ENCODE peak calls at places on chromosome 2, in ten cellular contexts. T, K, G, M, C, U, J, X, N and R are unnamed samples. For H3K4me1, the result is how much of the 10 kb centered on the place peaks cover.

GRCh38 chr2:88724643-88725332 is 33.3 kb downstream of the RPIA start:
- DNase-seq in M (no peak), K (no peak), C (no peak), X (no peak), T (no peak), J (no peak), G (no peak), N (no peak), U (no peak), R (peak)

GRCh38 chr2:164841719-164842623 is at the start of gene COBLL1:
- DNase-seq in M (no peak), U (peak), C (peak), N (peak), K (peak), J (peak), T (peak), X (peak), G (peak), R (peak)

GRCh38 chr2:7098816-7099215 is 181.6 kb downstream of the RNF144A start:
- DNase-seq in J (no peak), K (no peak), U (no peak), N (no peak), X (no peak), G (no peak), M (no peak), C (no peak), T (no peak), R (no peak)

GRCh38 chr2:213261237-213261636 is 23.0 kb upstream of the SPAG16 start:
- DNase-seq in T (no peak), U (no peak), M (no peak), K (no peak), X (no peak), N (no peak), G (no peak), J (no peak), C (no peak), R (no peak)

GRCh38 chr2:64142817-64143153 is 1.4 kb downstream of the PELI1 start:
- DNase-seq in M (no peak), X (no peak), T (no peak), N (no peak), C (peak), K (no peak), J (peak), G (no peak), U (no peak), R (no peak)

GRCh38 chr2:234430892-234431291 is 66.0 kb downstream of the ARL4C start:
- DNase-seq in C (no peak), U (no peak), J (no peak), M (no peak), N (no peak), G (no peak), X (no peak), K (no peak), T (no peak), R (no peak)

GRCh38 chr2:25265802-25266201 is 75.9 kb downstream of the DNMT3A start:
- DNase-seq in G (no peak), J (no peak), X (peak), C (peak), U (no peak), N (no peak), K (no peak), M (no peak), T (no peak), R (no peak)

GRCh38 chr2:104412384-104412783 is 441.5 kb upstream of the POU3F3 start:
- DNase-seq in J (peak), T (no peak), U (no peak), X (no peak), N (peak), M (no peak), K (no peak), G (peak), C (peak), R (peak)

GRCh38 chr2:1634681-1635341 is 109.5 kb downstream of the PXDN start:
- DNase-seq in X (no peak), U (no peak), M (no peak), G (no peak), N (no peak), T (peak), J (no peak), K (no peak), C (no peak), R (no peak)

GRCh38 chr2:197229509-197230458 is 80.8 kb downstream of the ANKRD44 start:
- DNase-seq in N (no peak), K (peak), G (no peak), T (no peak), U (no peak), J (no peak), X (no peak), M (no peak), C (peak), R (no peak)

GRCh38 chr2:239942090-239942489 is 83.1 kb downstream of the NDUFA10 start:
- DNase-seq in J (no peak), C (no peak), M (no peak), X (peak), K (no peak), N (no peak), G (no peak), U (no peak), T (peak), R (peak)

GRCh38 chr2:117931266-117931665 is 82.6 kb downstream of the CCDC93 start:
- DNase-seq in K (no peak), U (no peak), G (no peak), M (no peak), J (no peak), N (no peak), C (no peak), T (no peak), X (no peak), R (no peak)

GRCh38 chr2:84292545-84292944 is 166.5 kb downstream of the SUCLG1 start:
- DNase-seq in J (no peak), K (no peak), C (no peak), T (no peak), N (no peak), G (no peak), U (no peak), M (no peak), X (no peak), R (no peak)

GRCh38 chr2:39686470-39686869 is 20.8 kb downstream of the TMEM178A start:
- DNase-seq in C (no peak), T (no peak), U (no peak), G (no peak), N (peak), J (no peak), M (no peak), K (no peak), X (no peak), R (no peak)

GRCh38 chr2:127643698-127644660 is 2.0 kb upstream of the GPR17 start:
- DNase-seq in T (no peak), C (no peak), N (no peak), M (no peak), G (no peak), U (no peak), K (no peak), X (no peak), J (no peak), R (no peak)

GRCh38 chr2:188974184-188974583 is at the start of gene COL3A1:
- DNase-seq in C (peak), M (no peak), G (no peak), T (peak), J (no peak), X (peak), K (peak), N (no peak), U (no peak), R (no peak)

DNA sequence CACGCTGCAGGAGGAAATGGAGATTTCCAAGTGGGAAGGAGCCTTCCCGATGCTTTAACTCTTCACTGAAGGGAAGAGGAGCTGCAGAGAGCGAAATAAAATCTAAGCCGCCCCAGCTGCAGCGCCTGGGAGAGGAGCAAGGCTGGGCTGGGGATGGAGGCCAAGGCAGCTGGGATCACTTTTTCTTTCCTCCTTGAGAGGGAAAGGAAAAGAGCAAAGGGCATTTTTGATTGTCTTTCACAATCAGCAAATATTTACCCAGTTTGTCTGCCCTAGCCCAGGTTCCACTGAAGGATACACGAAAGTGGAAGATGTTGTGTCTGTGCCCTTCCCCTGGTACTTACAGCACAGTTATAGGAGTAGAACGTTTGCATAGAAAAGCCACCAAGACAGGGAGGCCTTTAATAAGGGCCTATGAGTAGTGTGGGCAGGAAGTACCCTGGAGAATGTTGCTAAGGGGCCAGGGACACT is 38.8 kb downstream of the EPAS1 start:
- DNase-seq in U (no peak), M (no peak), J (no peak), K (no peak), G (no peak), T (no peak), N (no peak), C (no peak), X (no peak), R (no peak)
- H3K4me3 ChIP-seq in U (no peak), M (no peak), J (no peak), K (peak), G (no peak), T (no peak), N (peak), C (peak), X (peak), R (peak)

GRCh38 chr2:47093626-47094025 is 61.5 kb downstream of the STPG4 start:
- DNase-seq in U (no peak), J (no peak), T (no peak), C (no peak), N (no peak), K (no peak), X (no peak), M (no peak), G (no peak), R (no peak)

GRCh38 chr2:47097563-47097962 is 57.5 kb downstream of the STPG4 start:
- DNase-seq in U (no peak), C (no peak), K (no peak), M (no peak), N (no peak), J (no peak), G (no peak), T (no peak), X (no peak), R (no peak)

GRCh38 chr2:47095302-47096020 is 59.6 kb downstream of the STPG4 start:
- DNase-seq in G (no peak), N (no peak), M (no peak), C (no peak), T (no peak), K (no peak), U (no peak), X (no peak), J (no peak), R (no peak)

GRCh38 chr2:47094519-47095155 is 60.5 kb downstream of the STPG4 start:
- DNase-seq in U (no peak), X (no peak), K (peak), J (no peak), G (no peak), C (peak), M (no peak), T (no peak), N (no peak), R (no peak)

GRCh38 chr2:47098953-47099352 is 56.2 kb downstream of the STPG4 start:
- DNase-seq in G (no peak), M (no peak), X (no peak), J (no peak), C (no peak), K (no peak), U (no peak), N (no peak), T (no peak), R (no peak)
- H3K4me1 ChIP-seq in G (under half), M (under half), X (under half), J (under half), C (under half), K (under half), U (under half), N (under half), T (under half), R (under half)

DNA sequence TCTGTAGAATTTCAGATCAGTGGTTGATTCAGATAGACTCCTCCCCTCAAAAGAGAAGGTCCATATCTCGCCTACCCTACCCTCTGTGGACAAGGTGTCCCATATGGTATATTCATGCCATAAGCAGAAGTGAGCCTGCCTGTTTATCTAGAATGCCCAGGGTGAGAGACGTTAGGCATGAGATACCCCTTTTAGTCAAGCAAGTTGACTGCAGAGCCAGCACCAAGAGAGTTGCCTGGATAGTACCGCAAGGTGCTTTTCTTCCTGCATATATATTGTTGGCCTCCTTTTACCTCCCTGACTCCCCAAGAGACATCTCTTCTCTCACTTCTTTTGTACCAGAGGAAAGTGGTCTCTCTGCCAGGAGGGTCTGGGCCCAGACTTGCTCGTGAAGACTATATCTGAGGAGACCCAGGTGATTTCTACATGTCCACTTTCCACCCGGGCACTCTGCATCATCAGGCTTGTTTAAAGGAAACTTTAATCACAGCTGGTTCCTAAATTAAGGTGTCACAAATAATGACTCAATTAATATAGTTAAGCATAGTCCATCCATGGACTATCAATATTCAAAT is 4.0 kb downstream of the ITGA4 start:
- DNase-seq in K (no peak), G (no peak), J (no peak), C (no peak), U (no peak), M (no peak), T (no peak), X (no peak), N (no peak), R (no peak)
- H3K4me3 ChIP-seq in K (no peak), G (no peak), J (no peak), C (no peak), U (no peak), M (peak), T (no peak), X (no peak), N (no peak), R (no peak)

GRCh38 chr2:217832115-217832514 is 170.7 kb downstream of the TNS1 start:
- DNase-seq in C (no peak), J (no peak), U (no peak), N (no peak), T (no peak), G (no peak), X (peak), M (no peak), K (no peak), R (no peak)
- H3K4me1 ChIP-seq in C (under half), J (under half), U (under half), N (under half), T (under half), G (under half), X (half or more), M (under half), K (under half), R (under half)

GRCh38 chr2:222298000-222298310 is 843 bp downstream of the PAX3 start:
- DNase-seq in K (no peak), M (no peak), U (no peak), N (no peak), G (no peak), X (no peak), J (no peak), T (no peak), C (no peak), R (no peak)

GRCh38 chr2:222298311-222299150 is at the start of gene PAX3:
- DNase-seq in X (peak), C (no peak), G (no peak), J (no peak), N (peak), M (no peak), K (peak), U (no peak), T (no peak), R (no peak)

GRCh38 chr2:222296311-222296736 is 2.5 kb downstream of the PAX3 start:
- DNase-seq in N (no peak), J (no peak), X (no peak), U (no peak), G (no peak), C (no peak), K (no peak), T (no peak), M (no peak), R (no peak)

GRCh38 chr2:222296911-222297599 is 1.7 kb downstream of the PAX3 start:
- DNase-seq in M (no peak), G (no peak), U (no peak), N (peak), K (peak), T (no peak), C (no peak), J (no peak), X (no peak), R (no peak)

DNA sequence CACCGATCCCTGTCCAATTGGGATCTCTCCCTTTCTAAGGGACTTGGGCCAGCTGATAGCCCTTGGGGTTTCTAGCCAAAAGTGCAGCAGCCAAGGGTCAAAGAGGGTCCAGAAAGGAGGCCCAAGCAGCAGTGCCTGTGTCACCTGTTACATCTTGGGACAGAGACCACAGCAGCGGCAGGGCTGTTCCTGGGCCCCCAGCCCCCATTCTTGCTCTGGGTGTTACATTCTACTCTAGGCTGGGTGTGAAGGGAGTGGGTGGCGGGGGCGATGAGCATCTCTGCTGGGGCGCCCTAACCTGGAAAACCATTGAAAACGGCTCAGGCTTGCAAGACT is 1.2 kb downstream of the PAX3 start:
- DNase-seq in T (no peak), U (no peak), N (peak), J (no peak), X (no peak), G (no peak), C (no peak), M (no peak), K (no peak), R (no peak)
- H3K4me3 ChIP-seq in T (no peak), U (no peak), N (peak), J (no peak), X (peak), G (no peak), C (no peak), M (no peak), K (peak), R (no peak)

GRCh38 chr2:69200107-69200520 is 186.9 kb downstream of the GFPT1 start:
- DNase-seq in X (no peak), J (no peak), C (peak), T (peak), G (no peak), M (no peak), N (no peak), K (no peak), U (no peak), R (no peak)

GRCh38 chr2:69196327-69197117 is 183.5 kb downstream of the ANTXR1 start:
- DNase-seq in J (no peak), G (no peak), U (no peak), X (no peak), K (peak), T (no peak), C (peak), N (no peak), M (no peak), R (no peak)

GRCh38 chr2:69191672-69192071 is 178.7 kb downstream of the ANTXR1 start:
- DNase-seq in G (no peak), K (no peak), C (no peak), N (no peak), J (no peak), X (no peak), M (no peak), T (no peak), U (no peak), R (no peak)

GRCh38 chr2:69192176-69192945 is 179.4 kb downstream of the ANTXR1 start:
- DNase-seq in C (peak), T (no peak), J (no peak), X (no peak), U (no peak), G (no peak), M (no peak), K (peak), N (peak), R (no peak)

DNA sequence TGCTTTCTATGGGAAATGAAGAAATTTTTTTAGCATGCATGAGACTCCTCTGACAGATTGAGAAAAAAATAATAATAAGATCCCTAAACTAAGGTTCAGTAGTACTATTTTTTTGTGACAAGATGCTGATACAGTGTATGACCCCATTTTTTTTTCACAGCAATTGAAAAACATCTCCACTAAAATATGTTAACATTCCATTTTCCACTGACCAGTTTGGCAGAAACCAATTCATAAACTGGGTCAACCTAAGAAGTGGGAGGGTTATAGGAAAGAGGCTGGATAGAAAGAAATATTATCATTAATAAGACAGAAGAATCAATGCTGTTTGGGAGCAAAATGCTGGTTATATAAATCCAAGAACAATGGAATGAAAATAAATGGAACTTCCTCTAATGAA is 182.7 kb downstream of the ANTXR1 start:
- DNase-seq in N (no peak), M (no peak), T (no peak), K (no peak), J (no peak), X (no peak), U (no peak), G (no peak), C (no peak), R (no peak)
- H3K4me1 ChIP-seq in N (under half), M (under half), T (under half), K (under half), J (under half), X (under half), U (under half), G (under half), C (half or more), R (under half)

GRCh38 chr2:43224571-43225092 is 1.8 kb downstream of the ZFP36L2 start:
- DNase-seq in G (peak), K (peak), J (peak), C (peak), X (peak), M (peak), N (peak), T (peak), U (no peak), R (peak)
- H3K4me3 ChIP-seq in G (peak), K (peak), J (peak), C (peak), X (peak), M (peak), N (peak), T (peak), U (peak), R (peak)

GRCh38 chr2:236576053-236576452 is 6.4 kb downstream of the ACKR3 start:
- DNase-seq in K (no peak), X (no peak), U (peak), T (no peak), M (no peak), J (no peak), C (peak), N (peak), G (no peak), R (no peak)

GRCh38 chr2:236574424-236575145 is 5.0 kb downstream of the ACKR3 start:
- DNase-seq in T (no peak), X (peak), U (no peak), K (no peak), N (no peak), M (no peak), C (no peak), G (no peak), J (no peak), R (peak)

GRCh38 chr2:236574000-236574399 is 4.4 kb downstream of the ACKR3 start:
- DNase-seq in J (no peak), U (no peak), G (no peak), C (no peak), K (no peak), T (no peak), M (no peak), X (no peak), N (no peak), R (no peak)

GRCh38 chr2:236576978-236577377 is 7.4 kb downstream of the ACKR3 start:
- DNase-seq in K (no peak), T (no peak), U (no peak), M (no peak), N (no peak), X (no peak), C (no peak), G (no peak), J (no peak), R (peak)

GRCh38 chr2:236575501-236575900 is 5.9 kb downstream of the ACKR3 start:
- DNase-seq in U (no peak), T (no peak), C (no peak), M (no peak), X (no peak), G (no peak), J (no peak), N (no peak), K (no peak), R (no peak)
- H3K4me1 ChIP-seq in U (under half), T (under half), C (under half), M (under half), X (under half), G (under half), J (under half), N (under half), K (under half), R (half or more)